ENCODE peak calls at places on chromosome 20, in seven cellular contexts. One of them, this sample, is unnamed.

GRCh38 chr20:3092611-3093379 is 8.3 kb upstream of the AVP start:
- DNase-seq in OCI-LY7: no peak
- DNase-seq in adrenal gland: no peak
- DNase-seq in psoas muscle: peak; percentile 36
- DNase-seq in lung: no peak
- DNase-seq in GM23338: peak; percentile 68
- DNase-seq in IMR-90: no peak
- DNase-seq in this sample: no peak

GRCh38 chr20:3042621-3043020 is 801 bp upstream of the GNRH2 start:
- DNase-seq in OCI-LY7: no peak
- DNase-seq in adrenal gland: peak; percentile 44
- DNase-seq in psoas muscle: peak; percentile 24
- DNase-seq in lung: no peak
- DNase-seq in GM23338: peak; percentile 33
- DNase-seq in IMR-90: no peak
- DNase-seq in this sample: peak; percentile 51

GRCh38 chr20:36273414-36274247 is 32.5 kb upstream of the DLGAP4 start:
- DNase-seq in OCI-LY7: peak; percentile 49
- DNase-seq in adrenal gland: no peak
- DNase-seq in psoas muscle: no peak
- DNase-seq in lung: no peak
- DNase-seq in GM23338: peak; percentile 44
- DNase-seq in IMR-90: peak; percentile 16
- DNase-seq in this sample: no peak

GRCh38 chr20:64177787-64178186 is 13.5 kb downstream of the MYT1 start:
- DNase-seq in OCI-LY7: no peak
- DNase-seq in adrenal gland: no peak
- DNase-seq in psoas muscle: no peak
- DNase-seq in lung: no peak
- DNase-seq in GM23338: no peak
- DNase-seq in IMR-90: no peak
- DNase-seq in this sample: no peak

GRCh38 chr20:41862023-41862422 is 243.8 kb upstream of the CHD6 start:
- DNase-seq in OCI-LY7: no peak
- DNase-seq in adrenal gland: no peak
- DNase-seq in psoas muscle: no peak
- DNase-seq in lung: no peak
- DNase-seq in GM23338: peak; percentile 13
- DNase-seq in IMR-90: no peak
- DNase-seq in this sample: no peak

GRCh38 chr20:44138859-44139258 is 48.1 kb downstream of the JPH2 start:
- DNase-seq in OCI-LY7: no peak
- DNase-seq in adrenal gland: no peak
- DNase-seq in psoas muscle: peak; percentile 44
- DNase-seq in lung: no peak
- DNase-seq in GM23338: no peak
- DNase-seq in IMR-90: no peak
- DNase-seq in this sample: peak; percentile 54

GRCh38 chr20:63520939-63521601 is 505 bp downstream of the PPDPF start:
- DNase-seq in OCI-LY7: peak; percentile 80
- DNase-seq in adrenal gland: peak; percentile 66
- DNase-seq in psoas muscle: peak; percentile 66
- DNase-seq in lung: peak; percentile 81
- DNase-seq in GM23338: peak; percentile 82
- DNase-seq in IMR-90: peak; percentile 53
- DNase-seq in this sample: peak; percentile 65

GRCh38 chr20:37505263-37506165 is 15.5 kb upstream of the NNAT start:
- DNase-seq in OCI-LY7: no peak
- DNase-seq in adrenal gland: no peak
- DNase-seq in psoas muscle: no peak
- DNase-seq in lung: no peak
- DNase-seq in GM23338: no peak
- DNase-seq in IMR-90: no peak
- DNase-seq in this sample: no peak

GRCh38 chr20:30506100-30506499 is 751.4 kb upstream of the DEFB115 start:
- DNase-seq in OCI-LY7: no peak
- DNase-seq in adrenal gland: no peak
- DNase-seq in psoas muscle: no peak
- DNase-seq in lung: no peak
- DNase-seq in GM23338: peak; percentile 79
- DNase-seq in IMR-90: no peak
- DNase-seq in this sample: no peak

GRCh38 chr20:44491635-44492395 is 16.1 kb downstream of the TTPAL start:
- DNase-seq in OCI-LY7: no peak
- DNase-seq in adrenal gland: no peak
- DNase-seq in psoas muscle: no peak
- DNase-seq in lung: no peak
- DNase-seq in GM23338: no peak
- DNase-seq in IMR-90: peak; percentile 67
- DNase-seq in this sample: no peak

GRCh38 chr20:17223553-17223952 is 3.3 kb upstream of the PCSK2 start:
- DNase-seq in OCI-LY7: no peak
- DNase-seq in adrenal gland: no peak
- DNase-seq in psoas muscle: no peak
- DNase-seq in lung: no peak
- DNase-seq in GM23338: no peak
- DNase-seq in IMR-90: no peak
- DNase-seq in this sample: no peak

GRCh38 chr20:61873651-61874420 is 191.8 kb downstream of the TAF4 start:
- DNase-seq in OCI-LY7: no peak
- DNase-seq in adrenal gland: no peak
- DNase-seq in psoas muscle: no peak
- DNase-seq in lung: no peak
- DNase-seq in GM23338: no peak
- DNase-seq in IMR-90: no peak
- DNase-seq in this sample: peak; percentile 7

GRCh38 chr20:63942250-63943006 is 13.8 kb downstream of the UCKL1 start:
- DNase-seq in OCI-LY7: peak; percentile 82
- DNase-seq in adrenal gland: peak; percentile 24
- DNase-seq in psoas muscle: peak; percentile 35
- DNase-seq in lung: peak; percentile 50
- DNase-seq in GM23338: peak; percentile 96
- DNase-seq in IMR-90: peak; percentile 4
- DNase-seq in this sample: peak; percentile 35

GRCh38 chr20:37263686-37264085 is 2.1 kb upstream of the GHRH start:
- DNase-seq in OCI-LY7: no peak
- DNase-seq in adrenal gland: no peak
- DNase-seq in psoas muscle: no peak
- DNase-seq in lung: no peak
- DNase-seq in GM23338: no peak
- DNase-seq in IMR-90: no peak
- DNase-seq in this sample: no peak

GRCh38 chr20:58839474-58839874 is 11.2 kb downstream of the GNAS-AS1 start:
- DNase-seq in OCI-LY7: peak; percentile 37
- DNase-seq in adrenal gland: no peak
- DNase-seq in psoas muscle: no peak
- DNase-seq in lung: no peak
- DNase-seq in GM23338: peak; percentile 74
- DNase-seq in IMR-90: peak; percentile 24
- DNase-seq in this sample: peak; percentile 43

GRCh38 chr20:48049171-48049570 is 263.9 kb upstream of the SULF2 start:
- DNase-seq in OCI-LY7: no peak
- DNase-seq in adrenal gland: no peak
- DNase-seq in psoas muscle: no peak
- DNase-seq in lung: no peak
- DNase-seq in GM23338: no peak
- DNase-seq in IMR-90: no peak
- DNase-seq in this sample: no peak
- H3K27ac ChIP-seq in OCI-LY7: no peak overlapping the region
- H3K27ac ChIP-seq in adrenal gland: no peak overlapping the region
- H3K27ac ChIP-seq in psoas muscle: no peak overlapping the region
- H3K27ac ChIP-seq in lung: no peak overlapping the region
- H3K27ac ChIP-seq in GM23338: no peak overlapping the region
- H3K27ac ChIP-seq in IMR-90: no peak overlapping the region
- H3K27ac ChIP-seq in this sample: no peak overlapping the region

GRCh38 chr20:6702144-6702543 is 65.3 kb upstream of the BMP2 start:
- DNase-seq in OCI-LY7: no peak
- DNase-seq in adrenal gland: no peak
- DNase-seq in psoas muscle: no peak
- DNase-seq in lung: no peak
- DNase-seq in GM23338: no peak
- DNase-seq in IMR-90: no peak
- DNase-seq in this sample: no peak

GRCh38 chr20:6705106-6705766 is 62.2 kb upstream of the BMP2 start:
- DNase-seq in OCI-LY7: no peak
- DNase-seq in adrenal gland: no peak
- DNase-seq in psoas muscle: no peak
- DNase-seq in lung: no peak
- DNase-seq in GM23338: no peak
- DNase-seq in IMR-90: no peak
- DNase-seq in this sample: no peak

GRCh38 chr20:6704132-6704861 is 63.2 kb upstream of the BMP2 start:
- DNase-seq in OCI-LY7: no peak
- DNase-seq in adrenal gland: no peak
- DNase-seq in psoas muscle: no peak
- DNase-seq in lung: no peak
- DNase-seq in GM23338: no peak
- DNase-seq in IMR-90: peak; percentile 75
- DNase-seq in this sample: no peak

GRCh38 chr20:6700563-6701328 is 66.7 kb upstream of the BMP2 start:
- DNase-seq in OCI-LY7: no peak
- DNase-seq in adrenal gland: peak; percentile 55
- DNase-seq in psoas muscle: peak; percentile 29
- DNase-seq in lung: no peak
- DNase-seq in GM23338: no peak
- DNase-seq in IMR-90: no peak
- DNase-seq in this sample: peak; percentile 57

GRCh38 chr20:6703047-6703446 is 64.4 kb upstream of the BMP2 start:
- DNase-seq in OCI-LY7: no peak
- DNase-seq in adrenal gland: no peak
- DNase-seq in psoas muscle: no peak
- DNase-seq in lung: no peak
- DNase-seq in GM23338: no peak
- DNase-seq in IMR-90: no peak
- DNase-seq in this sample: no peak
- H3K4me1 ChIP-seq in OCI-LY7: no peaks in the 10 kb centered on the region
- H3K4me1 ChIP-seq in adrenal gland: no peaks in the 10 kb centered on the region
- H3K4me1 ChIP-seq in psoas muscle: no peaks in the 10 kb centered on the region
- H3K4me1 ChIP-seq in lung: no peaks in the 10 kb centered on the region
- H3K4me1 ChIP-seq in GM23338: no peaks in the 10 kb centered on the region
- H3K4me1 ChIP-seq in IMR-90: peaks cover 17% of the 10 kb centered on the region
- H3K4me1 ChIP-seq in this sample: peaks cover 57% of the 10 kb centered on the region

GRCh38 chr20:31948008-31948407 is 3.8 kb downstream of the PDRG1 start:
- DNase-seq in OCI-LY7: peak; percentile 39
- DNase-seq in adrenal gland: no peak
- DNase-seq in psoas muscle: no peak
- DNase-seq in lung: no peak
- DNase-seq in GM23338: no peak
- DNase-seq in IMR-90: no peak
- DNase-seq in this sample: no peak

GRCh38 chr20:31951530-31952453 is at the start of gene PDRG1:
- DNase-seq in OCI-LY7: peak; percentile 99
- DNase-seq in adrenal gland: peak; percentile 94
- DNase-seq in psoas muscle: peak; percentile 96
- DNase-seq in lung: peak; percentile 95
- DNase-seq in GM23338: peak; percentile 100
- DNase-seq in IMR-90: peak; percentile 93
- DNase-seq in this sample: peak; percentile 97

GRCh38 chr20:31951203-31951529 is 680 bp downstream of the PDRG1 start:
- DNase-seq in OCI-LY7: no peak
- DNase-seq in adrenal gland: no peak
- DNase-seq in psoas muscle: no peak
- DNase-seq in lung: no peak
- DNase-seq in GM23338: no peak
- DNase-seq in IMR-90: no peak
- DNase-seq in this sample: no peak

GRCh38 chr20:31953749-31954148 is 1.9 kb upstream of the PDRG1 start:
- DNase-seq in OCI-LY7: no peak
- DNase-seq in adrenal gland: no peak
- DNase-seq in psoas muscle: no peak
- DNase-seq in lung: no peak
- DNase-seq in GM23338: no peak
- DNase-seq in IMR-90: no peak
- DNase-seq in this sample: no peak

GRCh38 chr20:31949877-31950646 is 1.8 kb downstream of the PDRG1 start:
- DNase-seq in OCI-LY7: no peak
- DNase-seq in adrenal gland: no peak
- DNase-seq in psoas muscle: no peak
- DNase-seq in lung: no peak
- DNase-seq in GM23338: no peak
- DNase-seq in IMR-90: no peak
- DNase-seq in this sample: no peak
- TF ChIP-seq CTCF in OCI-LY7: no peak
- TF ChIP-seq CTCF in adrenal gland: no peak
- TF ChIP-seq CTCF in psoas muscle: no peak
- TF ChIP-seq CTCF in lung: no peak
- TF ChIP-seq CTCF in GM23338: no peak
- TF ChIP-seq CTCF in IMR-90: no peak
- TF ChIP-seq CTCF in this sample: no peak

GRCh38 chr20:57564180-57564802 is 3.4 kb downstream of the PCK1 start:
- DNase-seq in OCI-LY7: no peak
- DNase-seq in adrenal gland: no peak
- DNase-seq in psoas muscle: no peak
- DNase-seq in lung: no peak
- DNase-seq in GM23338: no peak
- DNase-seq in IMR-90: no peak
- DNase-seq in this sample: no peak

GRCh38 chr20:57566803-57567459 is 6.0 kb downstream of the PCK1 start:
- DNase-seq in OCI-LY7: no peak
- DNase-seq in adrenal gland: no peak
- DNase-seq in psoas muscle: no peak
- DNase-seq in lung: no peak
- DNase-seq in GM23338: no peak
- DNase-seq in IMR-90: no peak
- DNase-seq in this sample: no peak

GRCh38 chr20:57563522-57563921 is 2.6 kb downstream of the PCK1 start:
- DNase-seq in OCI-LY7: no peak
- DNase-seq in adrenal gland: no peak
- DNase-seq in psoas muscle: no peak
- DNase-seq in lung: no peak
- DNase-seq in GM23338: no peak
- DNase-seq in IMR-90: no peak
- DNase-seq in this sample: no peak

GRCh38 chr20:57566399-57566798 is 5.5 kb downstream of the PCK1 start:
- DNase-seq in OCI-LY7: no peak
- DNase-seq in adrenal gland: no peak
- DNase-seq in psoas muscle: no peak
- DNase-seq in lung: no peak
- DNase-seq in GM23338: no peak
- DNase-seq in IMR-90: no peak
- DNase-seq in this sample: no peak

DNA sequence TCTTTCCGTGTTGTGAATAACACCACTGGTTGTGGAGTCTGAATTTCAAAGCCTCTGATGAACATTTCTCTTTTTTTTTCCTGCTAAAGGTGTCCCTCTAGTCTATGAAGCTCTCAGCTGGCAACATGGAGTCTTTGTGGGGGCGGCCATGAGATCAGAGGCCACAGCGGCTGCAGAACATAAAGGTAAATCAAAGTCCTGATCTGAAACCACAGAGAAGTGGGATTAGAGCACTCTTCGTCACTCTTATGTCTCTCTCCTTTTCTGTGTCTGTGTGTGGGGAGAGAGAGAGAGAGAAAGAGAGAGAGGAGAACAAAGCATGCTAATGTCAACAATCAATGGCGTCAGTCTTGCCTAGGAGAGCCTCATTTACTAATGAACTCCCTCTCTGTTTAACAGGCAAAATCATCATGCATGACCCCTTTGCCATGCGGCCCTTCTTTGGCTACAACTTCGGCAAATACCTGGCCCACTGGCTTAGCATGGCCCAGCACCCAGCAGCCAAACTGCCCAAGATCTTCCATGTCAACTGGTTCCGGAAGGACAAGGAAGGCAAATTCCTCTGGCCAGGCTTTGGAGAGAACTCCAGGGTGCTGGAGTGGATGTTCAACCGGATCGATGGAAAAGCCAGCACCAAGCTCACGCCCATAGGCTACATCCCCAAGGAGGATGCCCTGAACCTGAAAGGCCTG is 4.2 kb downstream of the PCK1 start:
- DNase-seq in OCI-LY7: no peak
- DNase-seq in adrenal gland: no peak
- DNase-seq in psoas muscle: no peak
- DNase-seq in lung: no peak
- DNase-seq in GM23338: no peak
- DNase-seq in IMR-90: no peak
- DNase-seq in this sample: no peak
- H3K27ac ChIP-seq in OCI-LY7: no peak overlapping the region
- H3K27ac ChIP-seq in adrenal gland: no peak overlapping the region
- H3K27ac ChIP-seq in psoas muscle: no peak overlapping the region
- H3K27ac ChIP-seq in lung: no peak overlapping the region
- H3K27ac ChIP-seq in GM23338: no peak overlapping the region
- H3K27ac ChIP-seq in IMR-90: no peak overlapping the region
- H3K27ac ChIP-seq in this sample: no peak overlapping the region